ENCODE peak calls at places on chromosomes 12 and 14, in six cellular contexts. Z, Q, Y, G, B and N are unnamed samples.

GRCh38 chr12:15472036-15472435 is 149.7 kb downstream of the PTPRO start:
- DNase-seq in B (no peak), G (no peak), Q (no peak), Y (no peak), Z (no peak), N (no peak)

GRCh38 chr14:76546426-76547221 is 170.7 kb downstream of the ESRRB start:
- DNase-seq in G (peak; percentile 50), B (no peak), Y (no peak), Z (no peak), Q (no peak), N (no peak)

GRCh38 chr12:8709124-8709830 is 11.5 kb downstream of the RIMKLB start:
- DNase-seq in Q (no peak), B (peak; percentile 53), G (no peak), Z (no peak), Y (no peak), N (peak; percentile 30)

GRCh38 chr12:81176796-81177195 is 98.9 kb downstream of the ACSS3 start:
- DNase-seq in Q (no peak), Z (no peak), G (no peak), Y (no peak), B (no peak), N (no peak)

GRCh38 chr12:106051853-106052531 is 86.8 kb downstream of the NUAK1 start:
- DNase-seq in B (no peak), G (no peak), Z (no peak), Y (peak; percentile 34), Q (no peak), N (no peak)

GRCh38 chr12:60290532-60290931 is 694.7 kb downstream of the SLC16A7 start:
- DNase-seq in B (no peak), Q (no peak), Y (no peak), G (no peak), Z (no peak), N (no peak)

GRCh38 chr14:93230539-93230938 is 23.5 kb downstream of the UBR7 start:
- DNase-seq in Q (no peak), Y (no peak), B (no peak), G (no peak), Z (peak; percentile 65), N (no peak)

GRCh38 chr12:8493084-8493483 is 20.2 kb upstream of the CLEC4D start:
- DNase-seq in Z (no peak), Q (no peak), Y (no peak), G (no peak), B (no peak), N (no peak)

GRCh38 chr12:116015525-116015924 is 262.0 kb downstream of the MED13L start:
- DNase-seq in Q (no peak), Z (no peak), G (no peak), B (no peak), Y (peak; percentile 68), N (no peak)

GRCh38 chr12:48815281-48816110 is 2.8 kb upstream of the CACNB3 start:
- DNase-seq in G (peak; percentile 49), Y (peak; percentile 78), Q (peak; percentile 56), B (peak; percentile 84), Z (peak; percentile 92), N (peak; percentile 79)

GRCh38 chr12:124387510-124387855 is 92.6 kb downstream of the RFLNA start:
- DNase-seq in B (peak; percentile 82), G (no peak), Z (no peak), Q (no peak), Y (no peak), N (peak; percentile 71)

GRCh38 chr12:104751024-104751570 is 207.0 kb downstream of the SLC41A2 start:
- DNase-seq in G (no peak), Y (no peak), Z (no peak), Q (no peak), B (no peak), N (no peak)

GRCh38 chr12:14129601-14130178 is 148.3 kb upstream of the GRIN2B start:
- DNase-seq in Y (no peak), Q (no peak), Z (no peak), B (no peak), G (no peak), N (no peak)

GRCh38 chr12:22529281-22530060 is 14.9 kb downstream of the C2CD5 start:
- DNase-seq in Q (no peak), Z (no peak), B (no peak), Y (peak; percentile 63), G (no peak), N (no peak)

GRCh38 chr14:87896393-87897380 is 96.3 kb downstream of the GALC start:
- DNase-seq in Y (peak; percentile 56), Q (no peak), B (no peak), G (peak; percentile 24), Z (no peak), N (no peak)

GRCh38 chr12:24798335-24798734 is 150.6 kb downstream of the BCAT1 start:
- DNase-seq in G (no peak), Y (no peak), B (no peak), Z (no peak), Q (no peak), N (no peak)

GRCh38 chr12:84910549-84911241 is 1.9 kb downstream of the SLC6A15 start:
- DNase-seq in Y (no peak), Q (no peak), G (no peak), B (no peak), Z (no peak), N (no peak)

GRCh38 chr12:48782457-48783395 is 6.2 kb downstream of the ADCY6 start:
- DNase-seq in Y (no peak), Z (no peak), G (no peak), Q (no peak), B (no peak), N (no peak)

DNA sequence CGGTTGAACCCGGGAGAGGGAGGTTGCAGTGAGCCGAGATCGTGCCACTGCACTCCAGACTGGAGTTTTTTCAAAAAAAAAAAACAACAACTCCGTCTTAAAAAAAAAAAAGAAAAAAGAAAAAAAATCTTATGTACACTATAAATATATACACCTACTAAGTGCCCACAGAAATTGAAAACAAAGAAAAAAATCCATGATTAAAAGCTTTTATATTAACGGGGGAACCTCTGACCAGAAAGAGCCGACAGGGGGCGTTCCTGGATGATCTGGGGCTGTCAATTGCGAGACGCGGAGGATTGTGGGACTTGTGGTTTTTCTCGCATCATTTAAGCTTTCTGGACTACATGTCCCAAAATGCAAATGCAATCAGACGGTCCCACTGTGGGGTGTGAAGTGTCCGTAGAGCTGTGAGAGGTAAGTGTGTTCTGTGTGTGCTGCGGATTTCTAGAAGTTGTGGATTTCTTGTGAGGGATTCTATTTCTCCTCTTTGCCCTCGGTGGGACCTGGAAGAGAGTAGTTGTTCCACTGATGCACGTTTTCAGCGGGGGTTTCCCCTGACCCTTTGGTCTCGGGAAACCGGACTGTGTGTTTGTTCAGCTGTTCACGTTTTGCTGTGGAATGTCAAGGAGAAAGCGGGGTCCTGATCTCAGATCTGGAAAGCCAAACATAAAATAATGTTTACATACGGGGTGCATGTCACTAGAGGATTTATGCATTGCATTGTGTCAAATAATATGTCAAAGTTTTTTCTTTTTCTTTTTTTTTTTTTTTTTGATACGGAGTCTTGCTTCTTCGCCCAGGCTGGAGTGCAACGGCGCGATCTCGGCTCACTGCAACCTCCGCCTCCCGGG is at the start of gene SIRT4:
- DNase-seq in B (peak; percentile 92), G (peak; percentile 91), Q (peak; percentile 75), Z (peak; percentile 92), Y (peak; percentile 94), N (peak; percentile 95)
- TF ChIP-seq POLR2A in B (no peak), G (no peak), Q (no peak), Z (no peak), Y (no peak), N (peak; percentile 46)

DNA sequence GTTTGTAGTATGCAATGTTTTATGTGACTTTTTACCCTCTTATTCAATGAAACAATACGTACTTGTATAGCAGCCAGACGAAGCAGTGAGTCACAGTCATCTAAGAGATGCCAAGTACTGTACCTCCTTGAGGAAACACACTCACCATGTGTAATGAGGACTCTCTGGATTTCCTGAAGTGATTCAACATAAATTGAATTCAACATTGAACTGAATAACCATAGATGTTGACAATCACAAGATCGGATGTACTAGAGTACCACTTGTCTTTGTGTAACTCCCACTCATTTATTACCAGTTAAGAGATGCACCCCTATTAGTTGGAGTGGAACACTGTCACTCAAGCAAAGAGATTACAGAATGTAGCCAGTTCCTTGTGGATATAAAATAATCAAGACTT is 175.2 kb upstream of the HMGA2 start:
- DNase-seq in G (peak; percentile 98), Q (no peak), Y (peak; percentile 100), Z (no peak), B (no peak), N (no peak)
- H3K27ac ChIP-seq in G (peak overlapping the region; percentile 100), Q (no peak overlapping the region), Y (no peak overlapping the region), Z (no peak overlapping the region), B (no peak overlapping the region), N (no peak overlapping the region)

GRCh38 chr12:57404966-57405640 is 25.7 kb downstream of the R3HDM2 start:
- DNase-seq in Z (no peak), Y (no peak), Q (no peak), G (no peak), B (no peak), N (no peak)

GRCh38 chr12:57397441-57397840 is 33.4 kb downstream of the R3HDM2 start:
- DNase-seq in B (no peak), Z (no peak), G (no peak), Q (no peak), Y (no peak), N (no peak)

DNA sequence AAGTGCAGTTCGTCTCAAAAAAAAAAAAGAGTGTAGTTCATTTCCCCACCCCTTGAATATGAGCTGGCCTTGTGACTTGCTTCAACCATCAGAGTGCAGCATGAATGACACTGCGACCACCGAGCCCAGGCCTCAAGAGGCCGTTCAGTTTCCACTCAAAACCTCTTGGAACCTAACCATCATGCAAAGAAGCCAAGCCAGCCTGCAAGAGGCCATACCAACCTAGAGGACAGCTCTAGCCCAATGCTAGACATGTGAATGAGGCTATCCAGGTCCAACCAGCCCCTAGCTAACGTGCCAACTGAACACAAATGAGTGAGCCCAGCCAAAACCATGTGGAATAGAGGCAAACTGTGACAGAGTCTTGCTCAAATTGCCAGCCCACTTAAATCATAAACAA is 29.7 kb downstream of the R3HDM2 start:
- DNase-seq in B (no peak), G (no peak), Z (no peak), Y (no peak), Q (no peak), N (peak; percentile 20)
- H3K4me1 ChIP-seq in B (no peaks in the 10 kb centered on the region), G (no peaks in the 10 kb centered on the region), Z (no peaks in the 10 kb centered on the region), Y (no peaks in the 10 kb centered on the region), Q (peaks cover 3% of the 10 kb centered on the region), N (peaks cover 15% of the 10 kb centered on the region)

GRCh38 chr14:100145682-100146464 is 13.6 kb downstream of the DEGS2 start:
- DNase-seq in Q (no peak), Z (no peak), G (no peak), Y (no peak), B (no peak), N (no peak)

GRCh38 chr14:100146548-100147091 is 12.8 kb downstream of the DEGS2 start:
- DNase-seq in Y (no peak), Q (no peak), B (no peak), Z (no peak), G (no peak), N (no peak)

GRCh38 chr14:100148837-100149731 is 10.4 kb downstream of the DEGS2 start:
- DNase-seq in Y (no peak), Z (no peak), B (no peak), Q (no peak), G (no peak), N (no peak)

GRCh38 chr14:100147691-100148464 is 11.6 kb downstream of the DEGS2 start:
- DNase-seq in Z (no peak), G (no peak), Q (no peak), B (no peak), Y (no peak), N (no peak)

DNA sequence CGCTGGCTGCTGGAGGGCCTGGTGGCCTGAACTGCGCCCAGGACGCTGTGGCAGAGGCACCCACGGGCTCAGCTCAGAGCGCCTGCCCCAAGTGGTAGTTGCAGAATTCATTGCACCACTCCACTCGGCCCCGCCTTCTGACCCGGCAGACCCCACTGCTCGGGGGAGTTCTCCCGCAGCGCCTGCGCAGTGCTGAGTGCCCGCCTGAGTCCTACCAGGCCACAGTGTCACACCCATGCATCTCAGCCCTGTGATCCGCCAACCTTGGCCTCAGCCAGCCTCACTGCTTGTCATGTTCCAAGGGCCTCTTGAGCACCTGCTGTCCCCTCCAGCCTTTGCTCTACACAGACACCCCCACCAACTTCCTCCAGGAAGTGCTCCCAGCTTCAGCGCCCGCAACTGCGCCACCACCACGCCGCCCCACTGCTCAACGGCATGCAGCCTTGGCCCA is 12.2 kb downstream of the DEGS2 start:
- DNase-seq in Y (no peak), Q (no peak), Z (no peak), G (no peak), B (no peak), N (no peak)
- TF ChIP-seq POLR2A in Y (no peak), Q (no peak), Z (no peak), G (no peak), B (no peak), N (no peak)